ENCODE peak calls at places on chromosome X, in ten cellular contexts. P is fibroblast of the aortic adventitia, R is occipital lobe, B is NCI-H524, C is ureter, K is cardiac septum, O is cardiac muscle cell, A is type B pancreatic cell, Q is COR-L47, G is activated B cell treated with CpG ODN at 0.5 μM for 24 hours. V is an unnamed sample.

GRCh38 chrX:155997436-155997835 is at the start of gene IL9R:
- DNase-seq in P (no peak), R (no peak), B (no peak), C (no peak), K (no peak), O (no peak), A (no peak), Q (no peak), G (no peak), V (no peak)

GRCh38 chrX:17499512-17499911 is 124.5 kb downstream of the NHS start:
- DNase-seq in P (no peak), R (no peak), B (no peak), C (no peak), K (no peak), O (no peak), A (no peak), Q (no peak), G (no peak), V (no peak)

GRCh38 chrX:133897593-133898163 is 87.7 kb downstream of the GPC3 start:
- DNase-seq in P (no peak), R (no peak), B (peak; percentile 99), C (no peak), K (no peak), O (no peak), A (no peak), Q (no peak), G (no peak), V (no peak)

GRCh38 chrX:135596495-135596894 is 76.0 kb downstream of the INTS6L start:
- DNase-seq in P (peak; percentile 42), R (no peak), B (peak; percentile 59), C (no peak), K (no peak), O (peak; percentile 61), A (no peak), Q (peak; percentile 22), G (no peak), V (no peak)

GRCh38 chrX:107025538-107025937 is 25.5 kb upstream of the MORC4 start:
- DNase-seq in P (peak; percentile 45), R (no peak), B (peak; percentile 41), C (no peak), K (no peak), O (peak; percentile 55), A (no peak), Q (no peak), G (no peak), V (no peak)

GRCh38 chrX:2924151-2924550 is 5.0 kb downstream of the ARSD start:
- DNase-seq in P (no peak), R (no peak), B (no peak), C (no peak), K (no peak), O (no peak), A (no peak), Q (no peak), G (no peak), V (no peak)

GRCh38 chrX:11386001-11386523 is 92.8 kb downstream of the AMELX start:
- DNase-seq in P (peak; percentile 90), R (no peak), B (no peak), C (no peak), K (no peak), O (no peak), A (no peak), Q (no peak), G (no peak), V (peak; percentile 8)

GRCh38 chrX:40267334-40268118 is 169.8 kb upstream of the BCOR start:
- DNase-seq in P (no peak), R (no peak), B (no peak), C (no peak), K (no peak), O (no peak), A (no peak), Q (no peak), G (peak; percentile 15), V (no peak)

GRCh38 chrX:123788744-123789143 is 55.9 kb upstream of the THOC2 start:
- DNase-seq in P (no peak), R (no peak), B (no peak), C (no peak), K (no peak), O (no peak), A (no peak), Q (no peak), G (no peak), V (no peak)

GRCh38 chrX:76915836-76916235 is 488.3 kb downstream of the MAGEE1 start:
- DNase-seq in P (no peak), R (no peak), B (no peak), C (no peak), K (no peak), O (no peak), A (no peak), Q (no peak), G (no peak), V (no peak)

GRCh38 chrX:151974336-151975227 is at the start of gene GABRE:
- DNase-seq in P (peak; percentile 46), R (no peak), B (peak; percentile 17), C (peak; percentile 66), K (peak; percentile 82), O (peak; percentile 63), A (peak; percentile 71), Q (no peak), G (no peak), V (peak; percentile 19)

GRCh38 chrX:85003655-85004244 is at the start of gene APOOL:
- DNase-seq in P (peak; percentile 88), R (peak; percentile 79), B (peak; percentile 92), C (peak; percentile 88), K (peak; percentile 92), O (peak; percentile 87), A (peak; percentile 77), Q (peak; percentile 73), G (peak; percentile 55), V (peak; percentile 71)

GRCh38 chrX:68995780-68996551 is 167.1 kb downstream of the EFNB1 start:
- DNase-seq in P (peak; percentile 93), R (no peak), B (no peak), C (peak; percentile 59), K (peak; percentile 84), O (peak; percentile 42), A (peak; percentile 56), Q (no peak), G (no peak), V (no peak)

GRCh38 chrX:10519278-10519677 is 101.1 kb downstream of the MID1 start:
- DNase-seq in P (no peak), R (no peak), B (no peak), C (no peak), K (no peak), O (no peak), A (no peak), Q (no peak), G (no peak), V (no peak)

GRCh38 chrX:24231169-24231568 is 81.6 kb downstream of the ZFX start:
- DNase-seq in P (peak; percentile 84), R (peak; percentile 1), B (no peak), C (no peak), K (no peak), O (no peak), A (no peak), Q (no peak), G (no peak), V (no peak)

GRCh38 chrX:111823703-111824102 is 52.3 kb upstream of the TRPC5OS start:
- DNase-seq in P (no peak), R (no peak), B (no peak), C (no peak), K (no peak), O (no peak), A (no peak), Q (no peak), G (no peak), V (no peak)

GRCh38 chrX:82081027-82081426 is 879.1 kb downstream of the SH3BGRL start:
- DNase-seq in P (no peak), R (no peak), B (peak; percentile 0), C (no peak), K (no peak), O (peak; percentile 15), A (no peak), Q (no peak), G (no peak), V (no peak)

GRCh38 chrX:124010157-124010556 is 48.7 kb downstream of the STAG2 start:
- DNase-seq in P (no peak), R (no peak), B (no peak), C (no peak), K (no peak), O (no peak), A (no peak), Q (no peak), G (no peak), V (no peak)

GRCh38 chrX:39445336-39445735 is 644.1 kb downstream of the MID1IP1 start:
- DNase-seq in P (no peak), R (no peak), B (peak; percentile 38), C (no peak), K (no peak), O (peak; percentile 33), A (no peak), Q (no peak), G (no peak), V (no peak)

GRCh38 chrX:129738466-129739308 is at the start of gene XPNPEP2:
- DNase-seq in P (peak; percentile 87), R (no peak), B (peak; percentile 38), C (no peak), K (peak; percentile 64), O (no peak), A (no peak), Q (no peak), G (no peak), V (no peak)

GRCh38 chrX:8139713-8140112 is 31.4 kb downstream of the VCX2 start:
- DNase-seq in P (no peak), R (no peak), B (no peak), C (no peak), K (no peak), O (no peak), A (no peak), Q (no peak), G (no peak), V (no peak)

GRCh38 chrX:153485396-153486080 is 9.2 kb upstream of the BGN start:
- DNase-seq in P (no peak), R (no peak), B (peak; percentile 59), C (no peak), K (no peak), O (no peak), A (no peak), Q (no peak), G (no peak), V (no peak)

GRCh38 chrX:121109986-121110385 is 62.6 kb downstream of the GLUD2 start:
- DNase-seq in P (no peak), R (no peak), B (no peak), C (no peak), K (no peak), O (no peak), A (no peak), Q (no peak), G (no peak), V (no peak)

GRCh38 chrX:74420194-74421035 is 878 bp upstream of the SLC16A2 start:
- DNase-seq in P (peak; percentile 78), R (peak; percentile 41), B (peak; percentile 73), C (peak; percentile 61), K (peak; percentile 84), O (peak; percentile 60), A (peak; percentile 75), Q (no peak), G (no peak), V (peak; percentile 89)

GRCh38 chrX:31706456-31706855 is 634.6 kb upstream of the FTHL17 start:
- DNase-seq in P (no peak), R (no peak), B (no peak), C (no peak), K (no peak), O (no peak), A (no peak), Q (no peak), G (no peak), V (no peak)